ENCODE peak calls at places on chromosomes 3 and 15, in seven cellular contexts. Z is HepG2, N is heart left ventricle, P is IMR-90, B is HCT116, D is lower leg skin, Q is right lobe of liver. U is an unnamed sample.

GRCh38 chr3:111617406-111617805 is 22.3 kb upstream of the ZBED2 start:
- DNase-seq in Z (no peak), B (no peak), Q (no peak), D (no peak), N (no peak), P (no peak), U (no peak)

GRCh38 chr15:101394654-101395053 is 94.9 kb downstream of the PCSK6 start:
- DNase-seq in B (no peak), P (no peak), Z (no peak), D (no peak), Q (no peak), N (no peak), U (no peak)

GRCh38 chr3:167876603-167877325 is 141.2 kb downstream of the SERPINI1 start:
- DNase-seq in Z (no peak), P (peak), Q (no peak), B (peak), N (no peak), D (peak), U (no peak)

GRCh38 chr3:129123314-129124060 is 1.9 kb upstream of the RAB43 start:
- DNase-seq in Z (peak), B (no peak), D (no peak), Q (no peak), N (no peak), P (peak), U (no peak)

GRCh38 chr3:138124689-138125420 is 7.3 kb downstream of the A4GNT start:
- DNase-seq in P (peak), B (no peak), Z (no peak), N (no peak), Q (no peak), D (peak), U (no peak)

GRCh38 chr15:51172190-51172589 is 77.5 kb upstream of the TNFAIP8L3 start:
- DNase-seq in Q (no peak), N (no peak), Z (no peak), D (no peak), B (no peak), P (peak), U (no peak)

GRCh38 chr3:123750209-123750608 is 133.9 kb downstream of the MYLK start:
- DNase-seq in Q (no peak), P (no peak), B (no peak), N (no peak), D (no peak), Z (no peak), U (no peak)

GRCh38 chr3:146160964-146161724 is at the start of gene PLOD2:
- DNase-seq in D (peak), N (peak), Q (peak), P (peak), Z (peak), B (peak), U (peak)

GRCh38 chr3:123258811-123259420 is 57.2 kb downstream of the SEC22A start:
- DNase-seq in Q (no peak), P (peak), D (no peak), B (peak), N (no peak), Z (peak), U (no peak)

GRCh38 chr3:41239587-41239986 is 40.3 kb downstream of the CTNNB1 start:
- DNase-seq in D (no peak), P (no peak), Z (no peak), N (no peak), B (no peak), Q (no peak), U (no peak)

GRCh38 chr3:11226042-11226370 is 46.2 kb upstream of the ATG7 start:
- DNase-seq in B (no peak), P (no peak), D (no peak), N (no peak), Q (no peak), Z (no peak), U (no peak)

GRCh38 chr3:123489400-123490004 is 40.6 kb upstream of the ADCY5 start:
- DNase-seq in Z (peak), N (peak), D (peak), P (peak), B (peak), Q (peak), U (peak)

GRCh38 chr15:71251548-71252035 is 136.3 kb downstream of the THSD4 start:
- DNase-seq in D (no peak), Z (no peak), N (no peak), P (no peak), B (no peak), Q (no peak), U (no peak)

GRCh38 chr15:31758126-31758525 is 272.2 kb upstream of the CHRNA7 start:
- DNase-seq in P (peak), Z (no peak), B (peak), N (peak), Q (peak), D (peak), U (peak)

GRCh38 chr3:150149651-150150051 is 179.0 kb upstream of the PFN2 start:
- DNase-seq in B (no peak), P (peak), Z (no peak), Q (no peak), D (no peak), N (no peak), U (no peak)

GRCh38 chr15:69626095-69627066 is 173.8 kb downstream of the RPLP1 start:
- DNase-seq in N (no peak), B (no peak), Z (no peak), Q (no peak), D (no peak), P (no peak), U (no peak)

GRCh38 chr3:53803816-53804545 is 42.2 kb downstream of the CHDH start:
- DNase-seq in N (no peak), D (no peak), Q (no peak), Z (no peak), P (no peak), B (no peak), U (no peak)

GRCh38 chr3:9739181-9739580 is 7.6 kb downstream of the BRPF1 start:
- DNase-seq in Z (no peak), D (no peak), Q (no peak), B (no peak), P (no peak), N (no peak), U (no peak)

GRCh38 chr3:9448643-9449042 is 51.2 kb downstream of the SETD5 start:
- DNase-seq in B (no peak), N (no peak), Q (no peak), D (no peak), P (peak), Z (no peak), U (no peak)

GRCh38 chr3:142210144-142210543 is 15.2 kb downstream of the GK5 start:
- DNase-seq in Z (no peak), N (no peak), B (no peak), Q (no peak), D (no peak), P (no peak), U (no peak)

GRCh38 chr15:90099868-90100854 is 2.1 kb downstream of the IDH2 start:
- DNase-seq in B (no peak), D (no peak), Z (peak), P (peak), Q (peak), N (no peak), U (peak)

GRCh38 chr3:81716870-81717509 is 44.5 kb downstream of the GBE1 start:
- DNase-seq in Q (peak), P (peak), N (peak), Z (peak), B (no peak), D (no peak), U (no peak)

GRCh38 chr3:176399193-176399592 is 798.1 kb downstream of the TBL1XR1 start:
- DNase-seq in Z (no peak), P (no peak), B (no peak), N (no peak), D (no peak), Q (no peak), U (no peak)

GRCh38 chr3:126167550-126167949 is 12.8 kb downstream of the ALDH1L1 start:
- DNase-seq in B (no peak), D (no peak), Q (no peak), Z (no peak), N (no peak), P (no peak), U (no peak)

GRCh38 chr15:100580414-100580813 is 21.6 kb downstream of the LINS1 start:
- DNase-seq in P (no peak), B (no peak), N (no peak), D (no peak), Z (no peak), Q (no peak), U (no peak)

GRCh38 chr15:74598126-74598842 is 17.4 kb upstream of the CLK3 start:
- DNase-seq in N (peak), P (peak), D (peak), Z (peak), B (no peak), Q (peak), U (no peak)
- TF ChIP-seq POLR2A in N (peak), P (no peak), D (no peak), Z (peak), B (no peak), Q (no peak), U (no peak)

DNA sequence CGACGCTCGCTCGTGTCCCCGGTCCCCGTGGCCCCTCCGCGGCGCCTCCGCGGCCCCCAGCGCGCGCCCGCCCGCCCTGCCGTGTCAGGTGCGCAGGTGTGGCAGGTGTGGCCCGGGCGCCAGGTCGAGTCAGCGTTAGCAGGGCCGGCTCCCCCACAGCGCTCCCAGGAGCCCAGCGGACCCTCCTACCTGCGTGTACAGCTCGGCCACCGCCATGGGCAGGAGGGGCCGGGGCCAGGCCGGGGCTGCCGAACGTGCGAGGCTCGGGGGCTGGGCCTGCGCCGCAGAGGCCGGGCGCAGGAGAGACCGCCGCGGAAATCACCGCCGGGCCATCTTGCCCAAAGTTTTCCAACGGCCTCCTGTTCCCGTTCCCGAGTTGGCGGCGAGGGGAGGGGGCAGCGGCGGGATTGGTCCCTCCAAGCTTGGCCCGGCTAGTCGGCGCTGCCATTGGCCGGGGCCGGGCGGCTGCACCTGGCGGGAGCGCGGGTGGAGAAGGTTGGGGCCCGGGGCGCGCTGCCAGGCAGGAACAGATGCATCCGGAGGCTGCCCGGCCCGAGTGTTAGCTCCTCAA is at the start of gene MYO5C:
- DNase-seq in P (no peak), Q (peak), Z (peak), D (peak), N (peak), B (peak), U (no peak)
- TF ChIP-seq POLR2A in P (no peak), Q (peak), Z (peak), D (no peak), N (peak), B (peak), U (no peak)

DNA sequence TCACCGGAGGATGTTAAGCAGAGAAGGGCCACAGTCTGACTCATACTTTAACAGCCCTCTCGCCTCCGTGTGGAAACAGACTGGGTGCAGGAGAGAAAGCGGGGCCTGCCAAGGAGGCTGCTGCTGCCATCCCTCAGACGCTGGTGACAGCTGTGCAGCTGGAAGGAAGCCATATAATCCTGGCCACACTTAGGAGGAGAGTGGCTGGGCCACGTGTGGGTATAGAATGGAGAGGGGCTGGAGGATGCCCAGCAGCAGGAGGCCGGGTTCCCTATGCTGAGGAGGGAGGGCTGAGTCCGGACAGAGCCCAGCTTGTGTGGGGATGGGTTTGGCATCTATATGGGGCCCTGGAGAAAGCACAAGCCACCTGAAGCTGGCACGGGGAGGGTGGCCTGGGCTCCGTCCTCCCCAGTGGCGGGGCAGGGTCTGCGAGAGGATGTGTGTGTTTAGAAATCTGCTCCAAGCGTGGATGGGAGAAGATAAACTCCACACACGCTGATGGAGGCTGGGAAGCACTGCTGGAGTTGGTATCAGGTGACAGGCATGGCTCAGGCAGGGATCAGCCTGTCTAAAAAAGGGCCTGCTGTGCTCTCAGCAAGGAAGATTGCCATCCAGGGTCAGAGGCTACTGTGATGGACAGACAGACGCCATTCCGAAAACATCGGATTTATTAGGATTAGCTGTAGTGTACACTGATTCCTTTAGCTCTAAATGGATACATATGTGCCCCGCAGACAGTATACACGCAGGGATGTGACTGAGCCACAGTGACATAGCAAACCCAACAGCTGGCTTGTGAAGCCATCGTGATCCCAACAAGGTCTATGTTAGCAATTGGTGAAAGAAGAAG is 15.9 kb downstream of the ABTB1 start:
- DNase-seq in Z (no peak), D (no peak), B (no peak), Q (peak), P (peak), N (peak), U (no peak)
- TF ChIP-seq POLR2A in Z (no peak), D (no peak), B (no peak), Q (no peak), P (no peak), N (no peak), U (no peak)

GRCh38 chr3:143283432-143284128 is 164.0 kb downstream of the CHST2 start:
- DNase-seq in P (no peak), Q (no peak), D (no peak), B (peak), Z (no peak), N (no peak), U (no peak)
- TF ChIP-seq POLR2A in P (no peak), Q (no peak), D (no peak), B (no peak), Z (no peak), N (no peak), U (no peak)

GRCh38 chr3:39407773-39408492 is 1.4 kb downstream of the RPSA start:
- DNase-seq in Z (no peak), Q (no peak), P (peak), N (no peak), B (no peak), D (no peak), U (no peak)
- TF ChIP-seq POLR2A in Z (no peak), Q (no peak), P (no peak), N (no peak), B (no peak), D (no peak), U (no peak)

GRCh38 chr3:50503504-50503903 is at the start of gene CACNA2D2:
- DNase-seq in N (peak), P (no peak), D (peak), Z (no peak), Q (peak), B (peak), U (no peak)
- TF ChIP-seq POLR2A in N (peak), P (no peak), D (no peak), Z (no peak), Q (peak), B (peak), U (peak)